ENCODE peak calls at places on chromosomes 5 and 9, in ten cellular contexts. W, J, C, E, B, G, M, H, Q and F are unnamed samples.

GRCh38 chr9:106619211-106619610 is 243.8 kb upstream of the ZNF462 start:
- DNase-seq in J (no peak), H (no peak), M (peak), W (no peak), G (no peak), B (no peak), E (no peak), Q (peak), C (no peak), F (no peak)

GRCh38 chr5:122907238-122907637 is 61.8 kb downstream of the SNX24 start:
- DNase-seq in B (no peak), W (no peak), J (no peak), H (no peak), Q (peak), E (no peak), G (no peak), C (no peak), M (no peak), F (no peak)

GRCh38 chr5:58481828-58482227 is 9.4 kb upstream of the GAPT start:
- DNase-seq in C (no peak), Q (no peak), B (no peak), W (no peak), G (no peak), J (no peak), H (no peak), E (no peak), M (no peak), F (no peak)

GRCh38 chr9:5442400-5443011 is 4.8 kb upstream of the PLGRKT start:
- DNase-seq in B (peak), W (no peak), G (no peak), H (no peak), E (no peak), C (peak), M (peak), J (no peak), Q (peak), F (no peak)

GRCh38 chr9:132760057-132760456 is 89.8 kb downstream of the GTF3C4 start:
- DNase-seq in E (no peak), C (no peak), Q (no peak), J (no peak), W (no peak), H (no peak), B (no peak), M (no peak), G (no peak), F (no peak)

GRCh38 chr9:119282476-119283117 is 86.6 kb downstream of the BRINP1 start:
- DNase-seq in M (no peak), G (no peak), C (no peak), H (no peak), J (no peak), Q (no peak), E (no peak), B (no peak), W (no peak), F (no peak)

GRCh38 chr5:73776405-73776804 is 150.4 kb downstream of the ARHGEF28 start:
- DNase-seq in J (no peak), Q (peak), M (no peak), H (no peak), B (no peak), C (no peak), W (no peak), G (no peak), E (no peak), F (no peak)

GRCh38 chr5:163478126-163478981 is 17.9 kb downstream of the HMMR start:
- DNase-seq in G (no peak), H (no peak), C (no peak), Q (peak), M (no peak), W (no peak), E (no peak), B (no peak), J (no peak), F (no peak)

GRCh38 chr9:105503873-105504272 is 54.1 kb upstream of the FKTN start:
- DNase-seq in H (no peak), J (no peak), M (no peak), W (no peak), G (no peak), Q (peak), E (no peak), B (peak), C (peak), F (no peak)

GRCh38 chr5:35857606-35858205 is 1.0 kb downstream of the IL7R start:
- DNase-seq in M (peak), E (no peak), W (no peak), G (no peak), J (no peak), Q (peak), C (no peak), H (no peak), B (no peak), F (no peak)

GRCh38 chr9:74645007-74645639 is 148.0 kb downstream of the RORB start:
- DNase-seq in C (peak), M (no peak), W (no peak), E (no peak), J (no peak), H (no peak), Q (peak), G (no peak), B (peak), F (no peak)

GRCh38 chr5:1536298-1537165 is 12.8 kb upstream of the LPCAT1 start:
- DNase-seq in M (no peak), E (peak), G (peak), B (no peak), H (peak), Q (peak), W (no peak), C (peak), J (peak), F (no peak)

GRCh38 chr5:14172149-14172795 is 29.1 kb downstream of the TRIO start:
- DNase-seq in Q (no peak), H (no peak), M (no peak), G (no peak), E (no peak), C (no peak), B (no peak), J (no peak), W (no peak), F (no peak)

GRCh38 chr5:180116441-180117377 is 45.1 kb upstream of the RNF130 start:
- DNase-seq in H (no peak), G (peak), J (peak), B (peak), Q (no peak), E (no peak), C (no peak), W (peak), M (no peak), F (no peak)

GRCh38 chr5:50343715-50344114 is 97.4 kb downstream of the EMB start:
- DNase-seq in M (no peak), W (no peak), H (no peak), C (no peak), J (no peak), Q (no peak), B (no peak), E (no peak), G (no peak), F (no peak)